ENCODE peak calls at places on chromosome 11, in five cellular contexts. One of them, this sample, is unnamed.

GRCh38 chr11:218815-219593 is 11.5 kb downstream of the RIC8A start:
- DNase-seq in AG10803: no peak
- DNase-seq in A549: no peak
- DNase-seq in mucosa of descending colon: no peak
- DNase-seq in thyroid gland: no peak
- DNase-seq in this sample: no peak

GRCh38 chr11:126833020-126833419 is 167.6 kb downstream of the KIRREL3 start:
- DNase-seq in AG10803: no peak
- DNase-seq in A549: no peak
- DNase-seq in mucosa of descending colon: no peak
- DNase-seq in thyroid gland: no peak
- DNase-seq in this sample: no peak

GRCh38 chr11:75328426-75329277 is 22.8 kb downstream of the ARRB1 start:
- DNase-seq in AG10803: peak
- DNase-seq in A549: peak
- DNase-seq in mucosa of descending colon: peak
- DNase-seq in thyroid gland: peak
- DNase-seq in this sample: peak

GRCh38 chr11:134741453-134742227 is 329.6 kb upstream of the B3GAT1 start:
- DNase-seq in AG10803: no peak
- DNase-seq in A549: no peak
- DNase-seq in mucosa of descending colon: no peak
- DNase-seq in thyroid gland: no peak
- DNase-seq in this sample: no peak

GRCh38 chr11:87012673-87013072 is 25.1 kb upstream of the TMEM135 start:
- DNase-seq in AG10803: no peak
- DNase-seq in A549: no peak
- DNase-seq in mucosa of descending colon: no peak
- DNase-seq in thyroid gland: no peak
- DNase-seq in this sample: no peak

GRCh38 chr11:7021318-7021717 is 1.0 kb downstream of the NLRP14 start:
- DNase-seq in AG10803: no peak
- DNase-seq in A549: no peak
- DNase-seq in mucosa of descending colon: no peak
- DNase-seq in thyroid gland: no peak
- DNase-seq in this sample: no peak

GRCh38 chr11:42243370-42243769 is 783.9 kb upstream of the LRRC4C start:
- DNase-seq in AG10803: no peak
- DNase-seq in A549: no peak
- DNase-seq in mucosa of descending colon: no peak
- DNase-seq in thyroid gland: no peak
- DNase-seq in this sample: no peak

GRCh38 chr11:72807789-72808188 is 6.4 kb upstream of the ATG16L2 start:
- DNase-seq in AG10803: no peak
- DNase-seq in A549: no peak
- DNase-seq in mucosa of descending colon: no peak
- DNase-seq in thyroid gland: no peak
- DNase-seq in this sample: no peak

GRCh38 chr11:86710936-86711335 is 38.5 kb upstream of the ME3 start:
- DNase-seq in AG10803: no peak
- DNase-seq in A549: no peak
- DNase-seq in mucosa of descending colon: no peak
- DNase-seq in thyroid gland: no peak
- DNase-seq in this sample: no peak

GRCh38 chr11:102974552-102975280 is 19.2 kb upstream of the MMP13 start:
- DNase-seq in AG10803: peak
- DNase-seq in A549: no peak
- DNase-seq in mucosa of descending colon: no peak
- DNase-seq in thyroid gland: no peak
- DNase-seq in this sample: no peak

GRCh38 chr11:43943931-43944751 is 1.7 kb downstream of the C11orf96 start:
- DNase-seq in AG10803: no peak
- DNase-seq in A549: peak
- DNase-seq in mucosa of descending colon: no peak
- DNase-seq in thyroid gland: no peak
- DNase-seq in this sample: peak

GRCh38 chr11:105862736-105863367 is 159.2 kb downstream of the MSANTD4 start:
- DNase-seq in AG10803: peak
- DNase-seq in A549: no peak
- DNase-seq in mucosa of descending colon: no peak
- DNase-seq in thyroid gland: no peak
- DNase-seq in this sample: no peak

GRCh38 chr11:116563028-116563712 is 209.6 kb downstream of the BUD13 start:
- DNase-seq in AG10803: peak
- DNase-seq in A549: peak
- DNase-seq in mucosa of descending colon: no peak
- DNase-seq in thyroid gland: peak
- DNase-seq in this sample: peak

GRCh38 chr11:71305451-71306125 is 53.2 kb upstream of the SHANK2 start:
- DNase-seq in AG10803: no peak
- DNase-seq in A549: no peak
- DNase-seq in mucosa of descending colon: no peak
- DNase-seq in thyroid gland: no peak
- DNase-seq in this sample: no peak

GRCh38 chr11:122556605-122557004 is 98.9 kb upstream of the UBASH3B start:
- DNase-seq in AG10803: peak
- DNase-seq in A549: no peak
- DNase-seq in mucosa of descending colon: no peak
- DNase-seq in thyroid gland: peak
- DNase-seq in this sample: peak

GRCh38 chr11:78920329-78920728 is 345.7 kb upstream of the NARS2 start:
- DNase-seq in AG10803: no peak
- DNase-seq in A549: no peak
- DNase-seq in mucosa of descending colon: no peak
- DNase-seq in thyroid gland: no peak
- DNase-seq in this sample: no peak

GRCh38 chr11:61769946-61770683 is 17.7 kb downstream of the MYRF start:
- DNase-seq in AG10803: no peak
- DNase-seq in A549: no peak
- DNase-seq in mucosa of descending colon: peak
- DNase-seq in thyroid gland: no peak
- DNase-seq in this sample: no peak

GRCh38 chr11:61768376-61769076 is 16.1 kb downstream of the MYRF start:
- DNase-seq in AG10803: no peak
- DNase-seq in A549: no peak
- DNase-seq in mucosa of descending colon: no peak
- DNase-seq in thyroid gland: no peak
- DNase-seq in this sample: no peak

GRCh38 chr11:61771195-61771894 is 18.9 kb downstream of the MYRF start:
- DNase-seq in AG10803: no peak
- DNase-seq in A549: no peak
- DNase-seq in mucosa of descending colon: peak
- DNase-seq in thyroid gland: no peak
- DNase-seq in this sample: no peak

GRCh38 chr11:61771995-61772455 is 19.6 kb downstream of the MYRF start:
- DNase-seq in AG10803: no peak
- DNase-seq in A549: no peak
- DNase-seq in mucosa of descending colon: no peak
- DNase-seq in thyroid gland: no peak
- DNase-seq in this sample: no peak

DNA sequence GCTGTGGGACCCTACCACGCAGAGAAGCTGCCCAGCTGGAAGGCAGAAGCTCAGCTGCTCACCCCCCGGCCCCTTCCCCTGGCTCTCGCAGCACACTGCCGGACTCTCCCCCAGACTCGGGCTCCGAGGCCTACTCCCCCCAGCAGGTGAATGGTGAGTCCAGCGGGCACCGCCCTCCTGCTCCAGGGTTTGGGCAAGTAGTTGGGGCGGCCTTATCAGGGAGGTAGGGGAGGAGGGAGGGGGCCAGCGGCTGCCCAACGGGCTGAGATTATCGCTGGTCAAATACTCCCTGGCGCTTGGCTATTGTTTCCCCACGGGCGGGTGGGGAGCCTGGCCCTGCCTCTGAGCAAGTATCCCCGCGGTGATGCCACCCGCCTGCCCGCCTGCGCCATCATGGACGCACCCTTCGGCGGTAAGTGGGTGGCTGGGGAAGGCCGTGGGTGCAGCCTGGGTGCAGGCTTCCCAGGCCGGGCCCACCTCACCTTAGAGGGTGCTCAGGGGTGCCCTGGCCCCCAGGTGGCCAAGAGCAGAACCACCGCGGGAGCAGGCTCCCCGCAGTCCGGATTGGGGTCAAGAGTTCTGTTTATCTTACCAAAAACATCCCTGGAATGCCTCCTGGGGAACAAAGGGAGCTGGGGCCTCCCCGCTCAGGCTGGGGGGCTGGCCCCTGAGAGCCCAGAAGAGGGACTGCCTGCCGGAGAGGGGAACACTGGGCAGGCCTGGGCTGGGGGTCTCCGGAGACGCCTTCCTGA is 16.9 kb downstream of the MYRF start:
- DNase-seq in AG10803: no peak
- DNase-seq in A549: peak
- DNase-seq in mucosa of descending colon: no peak
- DNase-seq in thyroid gland: no peak
- DNase-seq in this sample: no peak
- TF ChIP-seq CTCF in AG10803: no peak
- TF ChIP-seq CTCF in A549: peak
- TF ChIP-seq CTCF in mucosa of descending colon: no peak
- TF ChIP-seq CTCF in thyroid gland: no peak
- TF ChIP-seq CTCF in this sample: no peak

GRCh38 chr11:121032546-121032945 is 8.6 kb downstream of the TBCEL start:
- DNase-seq in AG10803: no peak
- DNase-seq in A549: no peak
- DNase-seq in mucosa of descending colon: no peak
- DNase-seq in thyroid gland: no peak
- DNase-seq in this sample: no peak
- TF ChIP-seq CTCF in AG10803: no peak
- TF ChIP-seq CTCF in A549: no peak
- TF ChIP-seq CTCF in mucosa of descending colon: no peak
- TF ChIP-seq CTCF in thyroid gland: no peak
- TF ChIP-seq CTCF in this sample: no peak

GRCh38 chr11:65066805-65067291 is 8.5 kb upstream of the NAALADL1 start:
- DNase-seq in AG10803: no peak
- DNase-seq in A549: no peak
- DNase-seq in mucosa of descending colon: no peak
- DNase-seq in thyroid gland: no peak
- DNase-seq in this sample: no peak

GRCh38 chr11:65072631-65072966 is 11.2 kb downstream of the CDCA5 start:
- DNase-seq in AG10803: no peak
- DNase-seq in A549: no peak
- DNase-seq in mucosa of descending colon: no peak
- DNase-seq in thyroid gland: no peak
- DNase-seq in this sample: no peak

GRCh38 chr11:65067446-65067845 is 9.1 kb upstream of the NAALADL1 start:
- DNase-seq in AG10803: no peak
- DNase-seq in A549: no peak
- DNase-seq in mucosa of descending colon: no peak
- DNase-seq in thyroid gland: no peak
- DNase-seq in this sample: no peak

GRCh38 chr11:65069217-65069616 is 10.9 kb upstream of the NAALADL1 start:
- DNase-seq in AG10803: no peak
- DNase-seq in A549: no peak
- DNase-seq in mucosa of descending colon: no peak
- DNase-seq in thyroid gland: no peak
- DNase-seq in this sample: no peak

DNA sequence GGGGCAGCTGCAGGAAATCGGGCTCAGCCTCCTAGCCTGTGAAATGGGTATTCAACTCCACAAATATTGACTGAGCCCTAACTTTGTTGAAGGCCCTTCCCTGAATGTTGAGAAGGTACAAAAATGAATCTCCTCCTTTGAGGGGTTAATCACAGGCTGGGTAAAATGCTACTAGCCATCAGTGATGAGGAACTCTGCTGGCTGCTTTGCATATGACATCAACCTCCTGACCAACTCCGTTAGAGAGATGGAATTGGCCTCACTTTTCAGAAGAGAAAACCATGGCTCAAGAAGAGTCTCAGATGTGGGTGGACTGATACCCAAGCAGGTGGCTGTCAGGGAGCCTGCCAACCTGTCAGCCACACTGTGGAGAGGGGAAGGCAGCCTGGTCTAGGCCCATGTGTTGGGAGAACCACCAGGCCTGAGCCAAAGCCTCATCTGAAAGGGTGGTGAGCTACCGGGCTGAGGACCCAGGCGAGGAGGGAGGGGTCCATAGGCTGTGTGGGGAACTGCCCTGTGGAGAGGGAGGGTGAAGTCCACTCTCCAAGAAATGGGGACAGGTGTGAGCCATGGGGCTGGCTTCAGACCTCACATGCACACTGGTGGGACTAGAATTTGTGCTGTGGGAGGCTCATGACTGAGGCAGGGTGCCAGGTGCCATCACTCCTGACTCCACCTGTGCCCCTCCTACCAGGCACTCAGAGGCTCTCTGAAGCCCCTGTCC is 11.8 kb downstream of the CDCA5 start:
- DNase-seq in AG10803: no peak
- DNase-seq in A549: no peak
- DNase-seq in mucosa of descending colon: no peak
- DNase-seq in thyroid gland: no peak
- DNase-seq in this sample: no peak
- TF ChIP-seq CTCF in AG10803: no peak
- TF ChIP-seq CTCF in A549: no peak
- TF ChIP-seq CTCF in mucosa of descending colon: no peak
- TF ChIP-seq CTCF in thyroid gland: no peak
- TF ChIP-seq CTCF in this sample: no peak

DNA sequence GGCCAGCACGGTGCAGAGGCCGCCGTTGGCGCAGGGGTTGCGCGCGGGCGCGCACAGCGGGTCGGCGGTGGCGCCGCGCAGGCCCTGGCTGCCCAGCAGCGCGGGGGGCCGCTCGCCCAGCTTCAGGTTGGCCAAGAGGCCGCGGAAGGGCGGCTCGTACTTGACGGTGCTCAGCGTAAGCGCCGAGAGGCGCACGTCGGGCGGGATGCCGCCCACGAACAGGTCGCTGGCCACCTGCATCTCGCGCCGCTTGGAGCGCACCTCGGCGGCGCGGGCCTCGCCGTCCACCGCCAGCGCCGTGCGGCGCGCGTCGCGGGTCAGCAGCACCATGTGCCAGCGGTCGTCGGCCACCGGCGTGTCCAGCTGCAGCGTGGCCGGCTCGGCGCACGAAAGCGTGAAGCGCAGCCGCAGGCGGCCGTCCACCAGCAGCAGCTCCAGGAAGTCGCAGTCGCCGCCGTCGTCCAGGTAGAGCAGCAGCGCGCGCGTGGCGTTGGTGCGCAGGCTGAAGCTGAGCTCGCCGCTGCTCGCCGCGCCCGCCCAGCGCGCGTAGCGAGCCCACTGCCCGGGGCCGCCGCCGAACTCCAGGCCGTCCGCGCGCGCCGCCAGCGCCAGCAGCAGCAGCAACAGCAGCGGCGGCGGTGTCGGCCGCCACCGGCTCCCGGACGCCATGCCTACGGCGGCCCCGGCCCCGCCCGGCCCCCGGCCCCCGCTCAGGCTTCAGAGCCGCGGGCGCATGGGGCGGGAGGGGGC is 9.8 kb downstream of the NRXN2 start:
- DNase-seq in AG10803: peak
- DNase-seq in A549: no peak
- DNase-seq in mucosa of descending colon: no peak
- DNase-seq in thyroid gland: peak
- DNase-seq in this sample: no peak
- TF ChIP-seq CTCF in AG10803: no peak
- TF ChIP-seq CTCF in A549: no peak
- TF ChIP-seq CTCF in mucosa of descending colon: no peak
- TF ChIP-seq CTCF in thyroid gland: no peak
- TF ChIP-seq CTCF in this sample: no peak

DNA sequence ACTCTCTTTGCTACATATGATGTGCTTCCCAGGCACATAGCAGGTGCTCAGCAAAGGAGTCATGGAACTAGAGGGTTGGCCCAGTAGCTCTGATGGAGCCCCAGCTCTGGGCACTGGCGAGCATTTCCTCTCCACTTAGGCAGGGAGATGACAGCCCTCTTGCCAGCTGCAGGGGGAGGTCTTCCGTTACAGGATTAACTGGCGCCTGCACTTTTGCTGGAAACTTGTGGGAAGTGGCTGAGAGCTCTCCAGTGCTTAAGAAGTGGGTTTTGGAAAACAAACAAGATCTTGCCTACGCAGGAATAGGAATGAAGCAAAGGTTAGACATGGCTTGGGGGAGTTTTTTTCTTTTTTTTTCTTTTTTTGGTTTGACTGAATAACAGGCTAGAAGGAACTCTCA is 75.5 kb downstream of the MICAL2 start:
- DNase-seq in AG10803: no peak
- DNase-seq in A549: no peak
- DNase-seq in mucosa of descending colon: no peak
- DNase-seq in thyroid gland: peak
- DNase-seq in this sample: peak
- TF ChIP-seq CTCF in AG10803: no peak
- TF ChIP-seq CTCF in A549: no peak
- TF ChIP-seq CTCF in mucosa of descending colon: no peak
- TF ChIP-seq CTCF in thyroid gland: no peak
- TF ChIP-seq CTCF in this sample: peak